ENCODE peak calls at places on chromosomes 7 and 10, in seven cellular contexts. Z is prostate gland; J is fibroblast of lung; Y is CD8-positive, alpha-beta T cell; V is RWPE1; S is uterus; Q is upper lobe of right lung. I is an unnamed sample.

GRCh38 chr7:103011650-103012049 is 62.9 kb downstream of the FBXL13 start:
- DNase-seq in Z (no peak), Q (no peak), Y (no peak), S (no peak), V (no peak), J (peak), I (no peak)

GRCh38 chr7:42661312-42661711 is 250.6 kb downstream of the C7orf25 start:
- DNase-seq in S (no peak), Q (no peak), Y (no peak), J (peak), Z (no peak), V (peak), I (peak)

GRCh38 chr10:15144788-15145187 is 23.7 kb downstream of the NMT2 start:
- DNase-seq in V (no peak), Q (no peak), S (no peak), Y (no peak), J (peak), Z (no peak), I (peak)

GRCh38 chr10:131896403-131896802 is 4.4 kb upstream of the PPP2R2D start:
- DNase-seq in V (no peak), Y (peak), Z (no peak), S (no peak), J (no peak), Q (no peak), I (no peak)

GRCh38 chr10:124496150-124496549 is 34.5 kb downstream of the LHPP start:
- DNase-seq in Q (no peak), S (no peak), J (no peak), V (no peak), Y (no peak), Z (no peak), I (no peak)

GRCh38 chr7:131882321-131882720 is 325.9 kb upstream of the PODXL start:
- DNase-seq in S (no peak), Q (no peak), J (no peak), Y (no peak), V (no peak), Z (no peak), I (no peak)

GRCh38 chr7:118327179-118327578 is 102.7 kb downstream of the ANKRD7 start:
- DNase-seq in Q (no peak), S (no peak), Z (no peak), Y (no peak), J (no peak), V (no peak), I (no peak)

GRCh38 chr7:135976312-135977019 is 693 bp downstream of the MTPN start:
- DNase-seq in Q (no peak), Z (no peak), Y (peak), J (no peak), V (peak), S (no peak), I (no peak)

GRCh38 chr10:133225707-133226191 is 4.3 kb upstream of the UTF1 start:
- DNase-seq in V (no peak), Q (no peak), Y (no peak), Z (no peak), S (no peak), J (no peak), I (no peak)

GRCh38 chr10:132955479-132955878 is 13.1 kb upstream of the CFAP46 start:
- DNase-seq in Z (no peak), J (no peak), S (no peak), Q (no peak), V (no peak), Y (no peak), I (no peak)

GRCh38 chr7:102080371-102081243 is 206.1 kb upstream of the SH2B2 start:
- DNase-seq in V (no peak), S (no peak), Z (no peak), Y (no peak), Q (peak), J (no peak), I (no peak)

GRCh38 chr7:139972000-139972399 is 90.8 kb downstream of the PARP12 start:
- DNase-seq in J (no peak), Z (no peak), Y (no peak), V (no peak), Q (no peak), S (no peak), I (no peak)

GRCh38 chr7:38660427-38661099 is 29.4 kb upstream of the AMPH start:
- DNase-seq in S (no peak), Q (no peak), Y (no peak), Z (no peak), J (peak), V (no peak), I (peak)

GRCh38 chr7:50791921-50792341 is 9.2 kb upstream of the GRB10 start:
- DNase-seq in J (peak), Z (peak), Y (no peak), V (peak), S (peak), Q (no peak), I (peak)

GRCh38 chr10:101571573-101571925 is 16.5 kb downstream of the POLL start:
- DNase-seq in V (no peak), S (no peak), Z (no peak), Q (no peak), J (no peak), Y (no peak), I (no peak)

GRCh38 chr10:106615081-106615480 is 549.4 kb downstream of the SORCS1 start:
- DNase-seq in Y (no peak), V (no peak), S (no peak), Z (no peak), J (no peak), Q (no peak), I (peak)

GRCh38 chr7:127447326-127447945 is 54.9 kb upstream of the ZNF800 start:
- DNase-seq in Y (peak), Q (no peak), V (no peak), Z (no peak), J (peak), S (no peak), I (peak)

GRCh38 chr7:151109094-151110048 is 23.1 kb downstream of the AGAP3 start:
- DNase-seq in Z (no peak), V (no peak), J (peak), Y (no peak), Q (no peak), S (peak), I (no peak)

GRCh38 chr10:48491422-48492139 is 113.3 kb downstream of the ARHGAP22 start:
- DNase-seq in Q (peak), J (no peak), S (no peak), Y (no peak), Z (no peak), V (no peak), I (no peak)

GRCh38 chr10:110355922-110356627 is 51.4 kb upstream of the SMNDC1 start:
- DNase-seq in J (no peak), Y (no peak), V (no peak), Q (no peak), S (no peak), Z (no peak), I (no peak)

GRCh38 chr7:33739286-33739685 is 166.1 kb upstream of the BMPER start:
- DNase-seq in S (no peak), Z (no peak), Y (no peak), J (no peak), Q (no peak), V (no peak), I (no peak)

GRCh38 chr10:108685863-108686531 is 1237.3 kb downstream of the XPNPEP1 start:
- DNase-seq in Q (no peak), V (no peak), Y (no peak), S (no peak), J (no peak), Z (no peak), I (no peak)

GRCh38 chr7:49112647-49113046 is 188.3 kb downstream of the CDC14C start:
- DNase-seq in J (no peak), Q (no peak), V (no peak), S (no peak), Y (no peak), Z (no peak), I (no peak)

GRCh38 chr7:51278797-51279196 is 37.8 kb downstream of the COBL start:
- DNase-seq in Q (peak), J (no peak), Z (no peak), Y (no peak), S (no peak), V (peak), I (no peak)

GRCh38 chr10:12186324-12186723 is 9.4 kb downstream of the NUDT5 start:
- DNase-seq in V (no peak), Y (no peak), J (no peak), Z (no peak), Q (no peak), S (no peak), I (no peak)

GRCh38 chr10:119409906-119410305 is 132.6 kb downstream of the RGS10 start:
- DNase-seq in V (no peak), J (peak), Q (peak), Z (no peak), Y (no peak), S (peak), I (peak)

GRCh38 chr7:107027208-107027607 is 17.3 kb upstream of the PRKAR2B start:
- DNase-seq in Q (no peak), Z (no peak), S (no peak), J (no peak), Y (no peak), V (no peak), I (no peak)

GRCh38 chr7:26090927-26091519 is 61.0 kb upstream of the NFE2L3 start:
- DNase-seq in Y (no peak), Q (no peak), S (no peak), J (peak), V (peak), Z (peak), I (peak)

GRCh38 chr7:155223503-155223902 is 74.2 kb upstream of the INSIG1 start:
- DNase-seq in S (no peak), V (no peak), J (no peak), Q (no peak), Y (no peak), Z (no peak), I (no peak)

GRCh38 chr10:128062837-128063563 is 63.2 kb downstream of the MKI67 start:
- DNase-seq in V (no peak), Z (no peak), Y (peak), S (no peak), Q (peak), J (no peak), I (no peak)

GRCh38 chr10:89521368-89521767 is 14.0 kb downstream of the SLC16A12 start:
- DNase-seq in Q (no peak), J (peak), S (no peak), V (no peak), Y (no peak), Z (no peak), I (no peak)

GRCh38 chr7:102273749-102274712 is 12.6 kb upstream of the SH2B2 start:
- DNase-seq in Y (no peak), Z (no peak), J (peak), V (peak), Q (no peak), S (no peak), I (peak)

GRCh38 chr10:133100706-133101463 is 13.2 kb downstream of the ADGRA1 start:
- DNase-seq in J (no peak), Z (no peak), S (no peak), Y (no peak), V (peak), Q (no peak), I (no peak)

GRCh38 chr10:101244321-101245050 is 15.2 kb upstream of the LBX1 start:
- DNase-seq in Y (no peak), S (no peak), V (no peak), Q (no peak), Z (no peak), J (peak), I (no peak)

GRCh38 chr7:139153832-139154231 is 44.3 kb upstream of the ZC3HAV1 start:
- DNase-seq in S (no peak), V (peak), Z (no peak), J (peak), Y (no peak), Q (no peak), I (peak)

GRCh38 chr10:124082555-124082954 is 10.8 kb downstream of the CHST15 start:
- DNase-seq in V (no peak), S (no peak), Y (no peak), Z (no peak), Q (no peak), J (no peak), I (no peak)

GRCh38 chr7:135678612-135679575 is 16.6 kb downstream of the STMP1 start:
- DNase-seq in Y (no peak), Q (peak), V (peak), S (no peak), Z (peak), J (peak), I (no peak)

DNA sequence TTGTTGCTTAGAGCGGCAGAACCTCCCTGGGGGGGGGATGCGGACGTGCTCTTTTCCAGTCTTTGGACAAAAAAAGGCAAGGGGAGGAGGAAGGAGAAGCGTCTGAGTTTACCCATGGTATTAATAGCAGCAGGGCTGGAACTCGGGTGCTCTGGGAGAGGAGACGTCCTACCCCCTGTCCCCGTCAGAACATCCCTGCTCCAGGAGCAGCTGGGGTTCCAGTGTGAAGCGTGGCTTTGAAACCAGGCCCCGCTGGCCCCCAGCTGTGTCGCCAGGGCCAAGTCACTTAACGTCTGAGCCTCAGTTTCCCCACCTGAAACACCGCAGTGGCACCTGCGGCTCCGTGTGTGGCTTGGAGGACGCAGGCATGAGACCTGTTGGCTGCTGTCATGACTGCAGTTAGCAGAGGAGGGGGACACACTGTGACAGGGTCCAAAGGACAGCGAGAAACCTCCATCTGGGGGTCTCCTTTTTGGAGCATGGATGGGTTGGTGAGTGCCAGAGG is 1.4 kb downstream of the AMZ1 start:
- DNase-seq in Q (no peak), J (no peak), Z (no peak), S (no peak), V (no peak), Y (no peak), I (no peak)
- TF ChIP-seq CTCF in Q (no peak), J (no peak), Z (no peak), S (no peak), V (no peak), Y (no peak), I (no peak)

GRCh38 chr10:31158000-31158658 is 126.5 kb upstream of the ZNF438 start:
- DNase-seq in Z (no peak), V (no peak), Y (no peak), S (no peak), J (peak), Q (no peak), I (no peak)
- H3K27ac ChIP-seq in Z (no peak), V (no peak), Y (no peak), S (peak), J (peak), Q (no peak), I (no peak)

GRCh38 chr10:97887399-97887798 is 37.8 kb downstream of the GOLGA7B start:
- DNase-seq in V (no peak), J (no peak), Y (no peak), S (no peak), Q (no peak), Z (no peak), I (no peak)

GRCh38 chr10:97886264-97886663 is 36.6 kb downstream of the GOLGA7B start:
- DNase-seq in Y (no peak), Q (no peak), S (no peak), J (no peak), V (no peak), Z (no peak), I (no peak)

GRCh38 chr10:97889461-97890265 is 40.0 kb downstream of the GOLGA7B start:
- DNase-seq in Z (no peak), J (peak), S (no peak), Q (peak), V (peak), Y (no peak), I (peak)

GRCh38 chr10:97888134-97888533 is 38.5 kb downstream of the GOLGA7B start:
- DNase-seq in Q (no peak), J (no peak), V (no peak), S (no peak), Z (no peak), Y (no peak), I (no peak)

GRCh38 chr10:97888641-97889262 is 39.1 kb downstream of the GOLGA7B start:
- DNase-seq in J (peak), Q (peak), Y (no peak), Z (no peak), V (peak), S (no peak), I (peak)
- TF ChIP-seq CTCF in J (no peak), Q (no peak), Y (no peak), Z (no peak), V (no peak), S (no peak), I (peak)

DNA sequence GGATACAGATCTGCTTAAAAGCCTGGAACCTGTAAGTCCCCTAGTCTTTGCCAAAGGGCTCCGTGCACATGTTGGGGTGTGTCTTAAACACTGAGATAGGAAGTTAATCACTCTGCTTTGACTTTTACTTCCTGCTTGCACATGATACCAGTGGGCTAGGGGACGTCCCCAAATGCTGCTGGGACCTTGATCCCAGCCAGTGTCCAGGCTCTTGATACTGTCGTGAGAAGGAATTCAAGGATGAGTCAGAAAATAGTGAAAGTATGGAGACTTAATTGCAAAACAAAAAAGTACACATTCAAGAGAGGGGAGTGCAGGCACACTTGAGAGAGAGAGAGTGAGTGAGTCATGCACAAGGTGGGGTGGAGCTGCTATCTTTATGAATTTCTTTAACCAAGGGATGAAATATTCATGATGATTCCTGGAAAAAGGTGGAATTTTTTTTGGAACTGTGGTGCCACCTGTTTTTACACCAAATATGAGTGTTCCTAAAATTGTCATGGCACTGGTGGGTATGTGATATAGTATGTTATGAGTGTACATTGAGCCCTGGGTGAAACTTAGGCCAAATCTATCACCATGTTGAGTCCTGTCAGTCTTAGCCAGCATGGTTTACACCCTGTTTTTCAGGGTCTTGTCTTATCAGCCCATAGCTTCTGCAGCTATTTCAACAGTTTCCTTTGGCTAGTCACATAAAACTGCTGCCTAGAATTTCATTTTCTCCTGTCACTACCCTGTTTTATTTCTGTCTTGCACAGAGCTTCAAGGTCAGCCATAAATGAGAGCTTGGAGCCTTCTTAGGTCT is 88.3 kb upstream of the CYP26C1 start:
- DNase-seq in Y (no peak), S (no peak), Z (no peak), Q (no peak), J (peak), V (peak), I (peak)
- H3K27ac ChIP-seq in Y (no peak), S (no peak), Z (no peak), Q (no peak), J (peak), V (no peak), I (peak)

DNA sequence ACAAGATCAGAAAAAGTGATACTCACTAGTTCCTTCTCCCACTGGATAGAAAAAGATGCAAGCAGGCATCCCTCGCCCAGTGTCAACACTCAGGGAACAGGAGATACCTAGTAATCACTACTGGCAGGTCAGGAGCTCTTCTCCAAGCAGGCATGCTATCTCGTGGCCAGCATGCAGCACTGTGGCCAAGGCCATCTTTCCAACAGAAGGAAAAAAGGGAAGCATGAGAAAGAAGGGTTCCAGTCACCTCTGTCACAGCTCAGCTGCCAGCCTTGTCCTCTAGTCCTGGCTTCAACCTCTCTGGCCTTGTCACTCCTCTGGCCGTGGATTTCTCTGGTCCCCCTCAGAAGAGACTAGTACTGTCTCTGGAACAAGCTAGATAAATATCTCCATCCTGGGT is 45.3 kb downstream of the DLG5 start:
- DNase-seq in S (no peak), Z (no peak), V (no peak), Q (no peak), Y (no peak), J (no peak), I (no peak)
- TF ChIP-seq CTCF in S (no peak), Z (no peak), V (no peak), Q (no peak), Y (no peak), J (no peak), I (no peak)

DNA sequence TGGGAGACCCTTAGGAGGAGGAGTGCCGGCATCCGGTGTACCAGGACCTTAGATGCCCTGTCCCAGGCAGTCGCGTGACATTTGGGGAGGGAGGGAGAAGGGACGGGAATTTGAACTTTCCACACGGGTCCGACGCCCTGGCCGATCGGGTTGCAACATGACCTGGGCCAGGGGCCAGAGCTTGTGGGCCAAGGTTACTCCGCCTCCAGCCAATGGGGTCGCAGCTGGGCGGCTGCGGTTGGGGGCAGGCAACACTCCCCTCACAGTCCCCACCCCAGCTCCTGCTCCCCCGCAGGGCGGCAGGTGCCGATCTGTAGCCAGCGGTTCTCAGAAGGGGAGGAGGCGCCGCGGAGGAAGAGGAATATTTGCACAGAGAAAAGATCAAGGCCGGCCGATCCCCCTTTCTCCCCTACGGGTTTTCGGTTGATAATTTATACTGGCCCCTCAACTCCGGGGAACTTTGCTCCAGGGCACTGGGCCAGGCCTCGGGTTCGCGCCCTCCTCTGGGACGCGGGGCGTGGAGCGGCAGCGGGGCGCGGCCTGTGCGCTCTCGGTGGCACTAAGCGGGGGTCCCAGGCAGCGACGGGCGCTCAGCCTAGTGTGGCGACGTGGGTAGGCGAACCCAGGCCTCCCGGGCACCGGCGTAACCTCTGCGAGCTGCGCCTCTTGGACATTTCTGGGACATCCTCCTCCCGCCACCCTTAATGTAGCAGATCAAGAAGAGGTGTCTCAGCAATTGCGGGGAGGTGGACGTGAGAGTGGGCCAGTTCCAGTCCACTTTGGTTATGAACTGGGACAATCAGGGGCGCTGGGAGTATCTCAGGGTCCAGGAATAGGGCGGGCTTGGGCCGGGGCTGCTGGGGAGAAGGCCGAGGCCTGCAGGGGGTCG is 1.2 kb downstream of the MLXIPL start:
- DNase-seq in Z (no peak), S (no peak), J (peak), V (no peak), Y (no peak), Q (peak), I (no peak)
- H3K27ac ChIP-seq in Z (no peak), S (no peak), J (no peak), V (peak), Y (no peak), Q (no peak), I (no peak)